ENCODE peak calls at places on chromosomes 5 and 9, in seven cellular contexts. One of them, this sample, is unnamed.

GRCh38 chr5:66596791-66597757 is 881 bp downstream of the MAST4 start:
- DNase-seq in breast epithelium: no peak
- DNase-seq in GM12878: no peak
- DNase-seq in HCT116: no peak
- DNase-seq in spleen: peak; percentile 79
- DNase-seq in transverse colon: peak; percentile 19
- DNase-seq in stomach: peak; percentile 37
- DNase-seq in this sample: no peak

GRCh38 chr9:124812401-124813016 is 35.6 kb downstream of the OLFML2A start:
- DNase-seq in transverse colon: peak; percentile 47
- DNase-seq in HCT116: peak; percentile 84
- DNase-seq in GM12878: no peak
- DNase-seq in spleen: no peak
- DNase-seq in breast epithelium: no peak
- DNase-seq in stomach: no peak
- DNase-seq in this sample: peak; percentile 93

GRCh38 chr5:179777909-179778308 is 15.9 kb upstream of the LTC4S start:
- DNase-seq in stomach: no peak
- DNase-seq in spleen: peak; percentile 25
- DNase-seq in HCT116: no peak
- DNase-seq in GM12878: no peak
- DNase-seq in transverse colon: no peak
- DNase-seq in breast epithelium: no peak
- DNase-seq in this sample: no peak

GRCh38 chr5:142938201-142938600 is 168.0 kb downstream of the ARHGAP26 start:
- DNase-seq in HCT116: no peak
- DNase-seq in spleen: no peak
- DNase-seq in transverse colon: no peak
- DNase-seq in breast epithelium: no peak
- DNase-seq in stomach: no peak
- DNase-seq in GM12878: no peak
- DNase-seq in this sample: no peak

GRCh38 chr9:10274156-10274555 is 338.6 kb downstream of the PTPRD start:
- DNase-seq in breast epithelium: no peak
- DNase-seq in transverse colon: no peak
- DNase-seq in GM12878: no peak
- DNase-seq in stomach: no peak
- DNase-seq in HCT116: no peak
- DNase-seq in spleen: no peak
- DNase-seq in this sample: no peak

GRCh38 chr9:33329117-33329563 is 38.8 kb downstream of the NFX1 start:
- DNase-seq in GM12878: no peak
- DNase-seq in stomach: peak; percentile 82
- DNase-seq in spleen: no peak
- DNase-seq in transverse colon: peak; percentile 81
- DNase-seq in breast epithelium: peak; percentile 69
- DNase-seq in HCT116: no peak
- DNase-seq in this sample: peak; percentile 91

GRCh38 chr5:32810812-32811211 is 99.7 kb downstream of the NPR3 start:
- DNase-seq in GM12878: no peak
- DNase-seq in stomach: no peak
- DNase-seq in breast epithelium: no peak
- DNase-seq in HCT116: no peak
- DNase-seq in spleen: no peak
- DNase-seq in transverse colon: no peak
- DNase-seq in this sample: no peak

GRCh38 chr5:54753034-54753433 is 232.4 kb downstream of the ESM1 start:
- DNase-seq in stomach: no peak
- DNase-seq in breast epithelium: no peak
- DNase-seq in spleen: no peak
- DNase-seq in transverse colon: peak; percentile 16
- DNase-seq in HCT116: no peak
- DNase-seq in GM12878: peak; percentile 51
- DNase-seq in this sample: no peak

GRCh38 chr9:133889498-133890301 is 102.4 kb downstream of the VAV2 start:
- DNase-seq in transverse colon: no peak
- DNase-seq in GM12878: no peak
- DNase-seq in spleen: no peak
- DNase-seq in stomach: no peak
- DNase-seq in breast epithelium: no peak
- DNase-seq in HCT116: no peak
- DNase-seq in this sample: no peak

GRCh38 chr5:29744618-29745017 is 1448.9 kb upstream of the CDH6 start:
- DNase-seq in transverse colon: no peak
- DNase-seq in GM12878: no peak
- DNase-seq in spleen: no peak
- DNase-seq in stomach: no peak
- DNase-seq in breast epithelium: no peak
- DNase-seq in HCT116: no peak
- DNase-seq in this sample: no peak

GRCh38 chr5:102511666-102512065 is 12.9 kb upstream of the SLCO6A1 start:
- DNase-seq in HCT116: no peak
- DNase-seq in transverse colon: no peak
- DNase-seq in GM12878: no peak
- DNase-seq in stomach: no peak
- DNase-seq in spleen: no peak
- DNase-seq in breast epithelium: no peak
- DNase-seq in this sample: no peak

GRCh38 chr5:129460121-129460950 is at the start of gene ADAMTS19:
- DNase-seq in spleen: no peak
- DNase-seq in breast epithelium: no peak
- DNase-seq in stomach: no peak
- DNase-seq in GM12878: no peak
- DNase-seq in HCT116: no peak
- DNase-seq in transverse colon: peak; percentile 11
- DNase-seq in this sample: no peak
- H3K27me3 ChIP-seq in spleen: peaks cover 49% of the 10 kb centered on the region
- H3K27me3 ChIP-seq in breast epithelium: no peaks in the 10 kb centered on the region
- H3K27me3 ChIP-seq in stomach: peaks cover 45% of the 10 kb centered on the region
- H3K27me3 ChIP-seq in GM12878: peaks cover 6% of the 10 kb centered on the region
- H3K27me3 ChIP-seq in HCT116: no peaks in the 10 kb centered on the region
- H3K27me3 ChIP-seq in transverse colon: peaks cover 33% of the 10 kb centered on the region
- H3K27me3 ChIP-seq in this sample: peaks cover 7% of the 10 kb centered on the region

GRCh38 chr5:14208071-14209021 is 65.2 kb downstream of the TRIO start:
- DNase-seq in spleen: no peak
- DNase-seq in breast epithelium: no peak
- DNase-seq in transverse colon: peak; percentile 59
- DNase-seq in stomach: no peak
- DNase-seq in GM12878: peak; percentile 86
- DNase-seq in HCT116: no peak
- DNase-seq in this sample: no peak
- TF ChIP-seq POLR2A in spleen: no peak
- TF ChIP-seq POLR2A in breast epithelium: no peak
- TF ChIP-seq POLR2A in transverse colon: peak; percentile 27
- TF ChIP-seq POLR2A in stomach: no peak
- TF ChIP-seq POLR2A in GM12878: no peak
- TF ChIP-seq POLR2A in HCT116: no peak
- TF ChIP-seq POLR2A in this sample: no peak

DNA sequence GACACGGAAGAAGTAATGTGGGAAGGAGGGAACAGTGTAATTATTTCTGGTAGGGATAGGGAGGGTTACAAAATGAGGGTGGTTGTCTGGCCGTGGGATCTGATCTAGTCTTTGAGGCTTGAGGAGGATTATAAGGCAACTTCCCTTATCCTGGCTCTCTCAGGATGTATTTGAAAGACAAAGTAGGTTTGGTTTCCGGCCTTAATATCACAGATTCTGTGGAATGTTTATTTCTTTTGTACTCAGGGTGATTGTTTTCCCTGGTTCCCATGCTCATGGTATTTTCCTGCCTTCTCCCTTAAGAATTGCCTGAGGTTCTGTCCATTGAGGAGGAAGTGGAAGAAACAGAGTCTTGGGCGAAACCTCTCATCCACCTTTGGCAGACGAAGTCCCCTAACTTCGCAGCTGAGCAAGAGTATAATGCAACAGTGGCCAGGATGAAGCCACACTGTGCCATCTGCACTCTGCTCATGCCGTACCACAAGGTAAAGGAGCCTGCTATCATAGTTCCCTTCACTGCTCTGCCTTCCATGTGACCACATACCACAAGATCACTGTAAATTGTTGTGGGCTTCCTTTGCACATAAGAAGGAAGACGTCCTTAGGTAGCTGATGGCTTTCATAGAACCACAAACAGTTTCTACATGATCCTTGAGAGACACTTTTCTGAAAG is 253.8 kb downstream of the KDM4C start:
- DNase-seq in HCT116: no peak
- DNase-seq in stomach: no peak
- DNase-seq in breast epithelium: no peak
- DNase-seq in GM12878: peak; percentile 13
- DNase-seq in transverse colon: no peak
- DNase-seq in spleen: no peak
- DNase-seq in this sample: no peak
- TF ChIP-seq POLR2AphosphoS5 in HCT116: no peak
- TF ChIP-seq POLR2AphosphoS5 in stomach: no peak
- TF ChIP-seq POLR2AphosphoS5 in breast epithelium: no peak
- TF ChIP-seq POLR2AphosphoS5 in GM12878: no peak
- TF ChIP-seq POLR2AphosphoS5 in transverse colon: no peak
- TF ChIP-seq POLR2AphosphoS5 in spleen: no peak
- TF ChIP-seq POLR2AphosphoS5 in this sample: no peak

GRCh38 chr5:85293139-85293785 is 908.6 kb upstream of the EDIL3 start:
- DNase-seq in spleen: no peak
- DNase-seq in HCT116: no peak
- DNase-seq in breast epithelium: no peak
- DNase-seq in transverse colon: no peak
- DNase-seq in GM12878: no peak
- DNase-seq in stomach: no peak
- DNase-seq in this sample: no peak

GRCh38 chr5:85288914-85289313 is 904.2 kb upstream of the EDIL3 start:
- DNase-seq in GM12878: no peak
- DNase-seq in breast epithelium: no peak
- DNase-seq in HCT116: no peak
- DNase-seq in spleen: no peak
- DNase-seq in stomach: no peak
- DNase-seq in transverse colon: no peak
- DNase-seq in this sample: no peak
- H3K27me3 ChIP-seq in GM12878: no peaks in the 10 kb centered on the region
- H3K27me3 ChIP-seq in breast epithelium: no peaks in the 10 kb centered on the region
- H3K27me3 ChIP-seq in HCT116: no peaks in the 10 kb centered on the region
- H3K27me3 ChIP-seq in spleen: no peaks in the 10 kb centered on the region
- H3K27me3 ChIP-seq in stomach: no peaks in the 10 kb centered on the region
- H3K27me3 ChIP-seq in transverse colon: no peaks in the 10 kb centered on the region
- H3K27me3 ChIP-seq in this sample: no peaks in the 10 kb centered on the region